ENCODE peak calls at places on chromosomes 12 and 14, in six cellular contexts. D, I, R, F, Q and S are unnamed samples.

GRCh38 chr14:61184117-61184516 is 97.0 kb downstream of the TMEM30B start:
- DNase-seq in R (no peak), Q (no peak), I (no peak), F (no peak), D (no peak), S (no peak)

GRCh38 chr12:71955946-71956345 is 17.3 kb downstream of the TPH2 start:
- DNase-seq in D (no peak), I (no peak), Q (no peak), R (no peak), F (no peak), S (no peak)

GRCh38 chr12:22334696-22335290 is at the start of gene ST8SIA1:
- DNase-seq in D (peak; percentile 56), F (no peak), I (peak; percentile 36), R (no peak), Q (peak; percentile 52), S (no peak)

GRCh38 chr14:104114421-104115130 is 23.8 kb upstream of the KIF26A start:
- DNase-seq in Q (no peak), F (no peak), R (no peak), I (no peak), D (no peak), S (peak; percentile 0)

GRCh38 chr14:69479696-69480095 is 4.8 kb upstream of the PLEKHD1 start:
- DNase-seq in I (no peak), R (no peak), D (no peak), F (no peak), Q (no peak), S (no peak)

GRCh38 chr12:105935981-105936380 is 202.8 kb downstream of the NUAK1 start:
- DNase-seq in D (no peak), F (no peak), R (no peak), I (no peak), Q (no peak), S (no peak)

GRCh38 chr14:23364604-23365352 is at the start of gene EFS:
- DNase-seq in R (no peak), D (no peak), I (no peak), F (no peak), Q (no peak), S (no peak)

GRCh38 chr14:96120392-96120791 is 81.2 kb downstream of the C14orf132 start:
- DNase-seq in D (no peak), F (no peak), I (no peak), R (no peak), Q (no peak), S (no peak)

GRCh38 chr14:23694085-23694975 is 58.2 kb downstream of the DHRS2 start:
- DNase-seq in F (peak; percentile 74), Q (no peak), R (peak; percentile 65), I (no peak), D (no peak), S (peak; percentile 54)

GRCh38 chr12:117067638-117068037 is 31.6 kb downstream of the TESC start:
- DNase-seq in R (peak; percentile 73), I (no peak), D (no peak), Q (no peak), F (no peak), S (no peak)

GRCh38 chr14:95008445-95009217 is 148.7 kb downstream of the DICER1 start:
- DNase-seq in Q (no peak), F (no peak), R (no peak), D (no peak), I (no peak), S (no peak)

GRCh38 chr12:24561882-24562760 is 386.8 kb downstream of the BCAT1 start:
- DNase-seq in I (peak; percentile 17), Q (peak; percentile 68), R (peak; percentile 25), D (peak; percentile 56), F (peak; percentile 82), S (peak; percentile 23)

GRCh38 chr12:124884587-124885438 is 21.1 kb upstream of the SCARB1 start:
- DNase-seq in Q (no peak), D (no peak), F (peak; percentile 89), R (no peak), I (no peak), S (peak; percentile 52)

GRCh38 chr14:49861581-49861922 is 9.0 kb upstream of the NEMF start:
- DNase-seq in Q (peak; percentile 32), I (peak; percentile 52), R (peak; percentile 85), F (peak; percentile 66), D (no peak), S (peak; percentile 30)

GRCh38 chr14:80944861-80945617 is 3.5 kb upstream of the CEP128 start:
- DNase-seq in I (no peak), F (no peak), Q (no peak), R (no peak), D (no peak), S (no peak)

GRCh38 chr12:124053855-124054254 is 80.8 kb downstream of the ZNF664 start:
- DNase-seq in Q (peak; percentile 45), I (peak; percentile 44), F (peak; percentile 69), D (peak; percentile 32), R (peak; percentile 54), S (no peak)

GRCh38 chr14:85580536-85581165 is 50.7 kb downstream of the FLRT2 start:
- DNase-seq in Q (no peak), R (no peak), D (no peak), I (no peak), F (no peak), S (no peak)

GRCh38 chr12:40515041-40515825 is 177.0 kb upstream of the CNTN1 start:
- DNase-seq in I (no peak), R (peak; percentile 52), Q (peak; percentile 32), F (no peak), D (peak; percentile 20), S (no peak)

GRCh38 chr12:39441963-39442894 is 691 bp downstream of the KIF21A start:
- DNase-seq in R (peak; percentile 39), D (peak; percentile 50), I (peak; percentile 10), Q (peak; percentile 46), F (peak; percentile 60), S (peak; percentile 24)

GRCh38 chr14:63875311-63875710 is 22.5 kb downstream of the SYNE2 start:
- DNase-seq in Q (no peak), D (no peak), I (no peak), R (no peak), F (no peak), S (no peak)

GRCh38 chr14:97456958-97457357 is 659.8 kb downstream of the VRK1 start:
- DNase-seq in I (no peak), Q (no peak), D (no peak), F (no peak), R (no peak), S (no peak)

GRCh38 chr14:36194645-36195044 is 18.1 kb upstream of the PTCSC3 start:
- DNase-seq in R (no peak), Q (no peak), F (no peak), D (no peak), I (no peak), S (no peak)

GRCh38 chr14:55599250-55599879 is 19.4 kb downstream of the KTN1 start:
- DNase-seq in D (no peak), R (no peak), I (no peak), Q (no peak), F (peak; percentile 75), S (peak; percentile 82)

GRCh38 chr14:88023658-88024187 is 18.8 kb downstream of the GPR65 start:
- DNase-seq in D (no peak), Q (peak; percentile 13), R (no peak), I (no peak), F (no peak), S (no peak)

GRCh38 chr12:74242088-74242487 is 295.5 kb upstream of the ATXN7L3B start:
- DNase-seq in R (no peak), D (no peak), Q (no peak), F (no peak), I (no peak), S (no peak)

GRCh38 chr14:101171650-101172049 is 268.1 kb upstream of the RTL1 start:
- DNase-seq in I (no peak), R (no peak), Q (no peak), F (no peak), D (no peak), S (no peak)

GRCh38 chr12:79547044-79547734 is 143.6 kb downstream of the PAWR start:
- DNase-seq in R (no peak), F (peak; percentile 87), D (no peak), I (peak; percentile 81), Q (no peak), S (peak; percentile 91)

GRCh38 chr14:73209943-73210342 is 27.4 kb upstream of the PAPLN start:
- DNase-seq in I (no peak), R (no peak), F (no peak), D (no peak), Q (no peak), S (no peak)

GRCh38 chr12:8077207-8077606 is 4.9 kb upstream of the NECAP1 start:
- DNase-seq in Q (no peak), I (no peak), R (peak; percentile 54), F (no peak), D (no peak), S (no peak)

GRCh38 chr12:92995258-92995905 is 66.3 kb upstream of the EEA1 start:
- DNase-seq in F (no peak), I (no peak), D (no peak), Q (peak; percentile 16), R (no peak), S (no peak)

GRCh38 chr12:86683568-86683991 is 427.4 kb upstream of the MGAT4C start:
- DNase-seq in D (no peak), I (no peak), R (no peak), Q (no peak), F (no peak), S (no peak)

GRCh38 chr14:57609313-57609712 is 115.7 kb upstream of the CCDC198 start:
- DNase-seq in D (no peak), F (no peak), R (no peak), I (no peak), Q (no peak), S (no peak)
- TF ChIP-seq CTCF in D (no peak), F (no peak), R (no peak), I (no peak), Q (no peak), S (no peak)

DNA sequence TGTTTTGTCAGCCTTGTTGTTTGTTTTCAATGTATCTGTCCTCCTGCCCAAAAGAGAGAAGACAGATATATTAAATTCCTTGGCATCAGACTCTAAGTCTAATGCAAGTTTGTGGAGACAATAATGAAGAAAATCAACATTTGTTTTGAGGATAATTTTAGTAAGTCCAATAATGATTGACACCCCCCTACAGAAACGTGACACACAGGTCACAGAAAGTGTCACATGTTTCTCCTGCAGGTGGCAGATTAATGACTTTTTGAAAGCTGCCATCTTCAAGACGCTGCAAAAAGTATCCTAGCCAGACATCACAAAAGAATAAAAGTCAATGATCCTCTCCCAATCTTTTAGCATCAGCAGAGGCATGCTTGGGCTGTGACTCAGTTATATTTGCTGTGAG is 378.8 kb upstream of the TMPO start:
- DNase-seq in R (no peak), F (no peak), I (no peak), D (no peak), Q (no peak), S (no peak)
- TF ChIP-seq CTCF in R (no peak), F (no peak), I (no peak), D (no peak), Q (no peak), S (no peak)

GRCh38 chr12:6919588-6919987 is 5.2 kb downstream of the ENO2 start:
- DNase-seq in R (peak; percentile 51), Q (peak; percentile 32), D (no peak), F (no peak), I (no peak), S (no peak)
- TF ChIP-seq CTCF in R (peak; percentile 42), Q (no peak), D (no peak), F (no peak), I (no peak), S (no peak)

GRCh38 chr12:1398673-1399072 is 195.7 kb downstream of the FBXL14 start:
- DNase-seq in F (no peak), Q (no peak), D (no peak), I (no peak), R (peak; percentile 27), S (no peak)
- TF ChIP-seq CTCF in F (no peak), Q (peak; percentile 6), D (no peak), I (no peak), R (no peak), S (no peak)

GRCh38 chr12:85357609-85358008 is 77.6 kb downstream of the ALX1 start:
- DNase-seq in F (peak; percentile 3), Q (no peak), R (no peak), D (no peak), I (no peak), S (no peak)
- TF ChIP-seq CTCF in F (no peak), Q (no peak), R (no peak), D (no peak), I (no peak), S (no peak)